ENCODE peak calls at places on chromosomes 7 and 10, in six cellular contexts. Z, O, Y, C, A and F are unnamed samples.

GRCh38 chr7:103795112-103795511 is 194.3 kb downstream of the RELN start:
- DNase-seq in A (no peak), C (no peak), Y (peak; percentile 18), Z (no peak), O (no peak), F (no peak)

GRCh38 chr7:38492010-38492409 is 139.2 kb downstream of the AMPH start:
- DNase-seq in C (no peak), Y (no peak), O (no peak), Z (no peak), A (no peak), F (no peak)

GRCh38 chr10:116524736-116525135 is 21.0 kb upstream of the PNLIP start:
- DNase-seq in O (no peak), A (no peak), Y (no peak), Z (no peak), C (no peak), F (no peak)

GRCh38 chr10:51786684-51787035 is 87.3 kb upstream of the CSTF2T start:
- DNase-seq in O (no peak), Y (no peak), Z (no peak), C (no peak), A (no peak), F (no peak)

GRCh38 chr10:42990016-42990720 is 86.7 kb upstream of the RET start:
- DNase-seq in Y (no peak), A (no peak), C (no peak), O (no peak), Z (no peak), F (no peak)

GRCh38 chr7:24715661-24716479 is 41.4 kb downstream of the GSDME start:
- DNase-seq in C (no peak), Z (peak; percentile 57), Y (peak; percentile 63), O (no peak), A (no peak), F (peak; percentile 22)

GRCh38 chr10:378930-379704 is 243.9 kb downstream of the ZMYND11 start:
- DNase-seq in Z (no peak), Y (no peak), O (no peak), C (no peak), A (no peak), F (no peak)

GRCh38 chr10:29734980-29735627 is 100.3 kb upstream of the SVIL start:
- DNase-seq in Y (peak; percentile 46), A (peak; percentile 82), O (no peak), Z (no peak), C (peak; percentile 28), F (no peak)

GRCh38 chr10:61669849-61670248 is 7.1 kb downstream of the CABCOCO1 start:
- DNase-seq in A (no peak), Y (no peak), C (no peak), O (no peak), Z (no peak), F (no peak)

GRCh38 chr7:78112488-78112887 is 313.9 kb downstream of the PHTF2 start:
- DNase-seq in Z (no peak), C (no peak), A (no peak), O (no peak), Y (no peak), F (no peak)

GRCh38 chr10:77834943-77835668 is 91.4 kb downstream of the DLG5 start:
- DNase-seq in Z (no peak), O (no peak), C (no peak), Y (no peak), A (no peak), F (no peak)

GRCh38 chr10:66625709-66626590 is 299.9 kb upstream of the LRRTM3 start:
- DNase-seq in Z (no peak), A (no peak), Y (no peak), O (no peak), C (no peak), F (no peak)

GRCh38 chr10:27792191-27792590 is 46.6 kb upstream of the MKX start:
- DNase-seq in O (no peak), C (no peak), Y (peak; percentile 71), A (no peak), Z (no peak), F (no peak)

GRCh38 chr10:31760674-31761081 is 168.0 kb downstream of the ARHGAP12 start:
- DNase-seq in A (no peak), C (no peak), Y (no peak), Z (no peak), O (no peak), F (no peak)

GRCh38 chr10:72278668-72279393 is 5.1 kb downstream of the DDIT4 start:
- DNase-seq in C (no peak), Y (no peak), O (no peak), Z (no peak), A (no peak), F (no peak)

GRCh38 chr10:64465653-64466052 is 944.5 kb downstream of the REEP3 start:
- DNase-seq in Z (no peak), O (no peak), Y (no peak), A (no peak), C (no peak), F (no peak)

GRCh38 chr7:24717694-24718320 is 39.5 kb downstream of the GSDME start:
- DNase-seq in A (no peak), O (no peak), Z (no peak), C (no peak), Y (no peak), F (no peak)

GRCh38 chr7:115613836-115614235 is 416.7 kb downstream of the TFEC start:
- DNase-seq in Y (no peak), A (no peak), Z (no peak), O (no peak), C (no peak), F (no peak)

GRCh38 chr10:72379062-72379461 is 24.3 kb upstream of the DNAJB12 start:
- DNase-seq in A (no peak), Y (no peak), C (no peak), O (no peak), Z (no peak), F (no peak)

GRCh38 chr7:55536619-55537457 is 35.5 kb downstream of the VOPP1 start:
- DNase-seq in Z (no peak), O (peak; percentile 69), A (no peak), C (no peak), Y (no peak), F (no peak)

GRCh38 chr7:92813390-92814024 is 22.9 kb downstream of the CDK6 start:
- DNase-seq in C (no peak), Z (no peak), Y (peak; percentile 64), O (no peak), A (no peak), F (no peak)

GRCh38 chr10:1029838-1030237 is 4.2 kb upstream of the IDI2 start:
- DNase-seq in Y (no peak), A (no peak), C (no peak), Z (no peak), O (no peak), F (no peak)

GRCh38 chr7:90843467-90843866 is 247.3 kb downstream of the CDK14 start:
- DNase-seq in C (no peak), Z (no peak), O (no peak), Y (no peak), A (no peak), F (no peak)

GRCh38 chr7:100476108-100476780 is 2.8 kb downstream of the TSC22D4 start:
- DNase-seq in Y (no peak), O (no peak), A (no peak), Z (no peak), C (no peak), F (no peak)

GRCh38 chr10:123995461-123996131 is 97.8 kb downstream of the CHST15 start:
- DNase-seq in C (no peak), O (peak; percentile 66), Z (peak; percentile 63), Y (peak; percentile 85), A (peak; percentile 53), F (no peak)

GRCh38 chr10:36349445-36350063 is 707.5 kb upstream of the FZD8 start:
- DNase-seq in Z (no peak), Y (peak; percentile 91), C (no peak), A (no peak), O (no peak), F (no peak)